ENCODE peak calls at places on chromosomes 5 and 9, in nine cellular contexts. E is PC-9, G is lower lobe of right lung, K is cardiac muscle cell, V is DND-41, L is Karpas-422, D is GM23338, W is small intestine, Q is ovary. M is an unnamed sample.

GRCh38 chr9:132584616-132585560 is 2.5 kb downstream of the BARHL1 start:
- DNase-seq in K (peak; percentile 42), D (peak; percentile 56), Q (no peak), V (no peak), E (peak; percentile 19), W (no peak), G (no peak), L (no peak), M (no peak)

GRCh38 chr5:65020492-65020891 is 251.8 kb downstream of the CWC27 start:
- DNase-seq in L (no peak), G (no peak), W (no peak), Q (no peak), D (no peak), E (no peak), K (peak; percentile 50), V (no peak), M (no peak)

GRCh38 chr5:59246470-59247250 is 646.9 kb downstream of the PDE4D start:
- DNase-seq in E (no peak), Q (no peak), W (no peak), K (peak; percentile 8), D (no peak), L (no peak), V (no peak), G (no peak), M (no peak)

GRCh38 chr9:126411225-126411947 is 84.8 kb downstream of the MVB12B start:
- DNase-seq in L (no peak), Q (no peak), D (no peak), V (peak; percentile 63), K (no peak), G (no peak), W (peak; percentile 35), E (peak; percentile 26), M (no peak)

GRCh38 chr5:80406980-80407734 is 707 bp upstream of the ZFYVE16 start:
- DNase-seq in Q (peak; percentile 77), V (peak; percentile 22), W (no peak), D (no peak), G (peak; percentile 52), K (peak; percentile 40), E (no peak), L (peak; percentile 47), M (no peak)

GRCh38 chr5:71482132-71482531 is 26.7 kb downstream of the BDP1 start:
- DNase-seq in E (peak; percentile 43), V (no peak), D (no peak), Q (peak; percentile 30), W (peak; percentile 20), K (peak; percentile 64), L (no peak), G (no peak), M (no peak)

GRCh38 chr9:136721339-136722092 is 9.1 kb downstream of the DIPK1B start:
- DNase-seq in G (no peak), K (no peak), V (no peak), L (peak; percentile 60), E (no peak), W (no peak), Q (no peak), D (no peak), M (no peak)

GRCh38 chr5:35371971-35372426 is 141.7 kb upstream of the PRLR start:
- DNase-seq in K (peak; percentile 2), L (no peak), E (no peak), Q (no peak), G (no peak), V (no peak), D (no peak), W (peak; percentile 35), M (peak; percentile 61)

GRCh38 chr9:76591256-76591950 is 132.4 kb downstream of the GCNT1 start:
- DNase-seq in D (no peak), E (no peak), V (no peak), L (no peak), Q (no peak), W (no peak), G (no peak), K (peak; percentile 85), M (no peak)

GRCh38 chr9:76593011-76593347 is 134.0 kb downstream of the GCNT1 start:
- DNase-seq in W (no peak), K (no peak), D (peak; percentile 26), Q (no peak), G (no peak), L (no peak), E (no peak), V (no peak), M (no peak)

GRCh38 chr9:76592105-76593010 is 133.4 kb downstream of the GCNT1 start:
- DNase-seq in G (no peak), W (no peak), K (peak; percentile 75), Q (no peak), V (no peak), E (no peak), D (peak; percentile 39), L (no peak), M (no peak)

GRCh38 chr9:76595645-76596044 is 136.7 kb downstream of the GCNT1 start:
- DNase-seq in D (no peak), Q (no peak), L (no peak), G (no peak), V (no peak), W (no peak), E (no peak), K (no peak), M (no peak)

DNA sequence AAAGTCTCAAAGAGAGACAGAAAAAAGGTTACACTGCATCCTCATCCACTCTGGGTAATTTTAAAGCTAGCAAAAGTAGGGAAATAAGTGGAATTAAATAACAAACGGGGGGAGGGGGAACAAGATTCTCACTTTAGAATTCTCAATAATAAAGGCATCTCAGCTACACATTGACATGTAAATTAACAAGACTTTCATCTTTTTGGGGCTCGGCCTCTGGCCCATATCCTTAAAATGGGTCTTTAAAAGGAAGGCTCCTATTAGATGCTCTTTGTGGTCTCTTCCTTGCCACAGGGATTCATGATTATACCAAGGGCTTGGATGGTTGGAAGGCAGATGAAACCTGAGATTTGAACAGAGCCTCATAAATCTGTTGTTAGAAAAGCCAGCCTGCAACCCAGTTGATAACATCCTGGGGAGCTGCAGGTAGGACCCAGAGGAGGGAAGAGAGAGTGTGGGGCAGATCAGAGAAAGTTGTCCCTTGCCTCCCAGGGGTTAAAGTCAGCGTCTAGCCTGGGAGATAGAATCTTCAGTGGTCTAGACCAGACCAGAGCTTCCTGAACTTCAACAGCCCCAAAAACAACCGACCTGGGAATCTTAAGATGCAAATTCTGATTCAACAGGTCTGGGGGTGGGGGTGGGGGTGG is 135.9 kb downstream of the GCNT1 start:
- DNase-seq in E (no peak), V (no peak), W (no peak), D (peak; percentile 78), G (no peak), Q (no peak), L (no peak), K (no peak), M (no peak)
- H3K4me3 ChIP-seq in E (no peak overlapping the region), V (no peak overlapping the region), W (no peak overlapping the region), D (peak overlapping the region; percentile 22), G (no peak overlapping the region), Q (no peak overlapping the region), L (no peak overlapping the region), K (no peak overlapping the region), M (no peak overlapping the region)

DNA sequence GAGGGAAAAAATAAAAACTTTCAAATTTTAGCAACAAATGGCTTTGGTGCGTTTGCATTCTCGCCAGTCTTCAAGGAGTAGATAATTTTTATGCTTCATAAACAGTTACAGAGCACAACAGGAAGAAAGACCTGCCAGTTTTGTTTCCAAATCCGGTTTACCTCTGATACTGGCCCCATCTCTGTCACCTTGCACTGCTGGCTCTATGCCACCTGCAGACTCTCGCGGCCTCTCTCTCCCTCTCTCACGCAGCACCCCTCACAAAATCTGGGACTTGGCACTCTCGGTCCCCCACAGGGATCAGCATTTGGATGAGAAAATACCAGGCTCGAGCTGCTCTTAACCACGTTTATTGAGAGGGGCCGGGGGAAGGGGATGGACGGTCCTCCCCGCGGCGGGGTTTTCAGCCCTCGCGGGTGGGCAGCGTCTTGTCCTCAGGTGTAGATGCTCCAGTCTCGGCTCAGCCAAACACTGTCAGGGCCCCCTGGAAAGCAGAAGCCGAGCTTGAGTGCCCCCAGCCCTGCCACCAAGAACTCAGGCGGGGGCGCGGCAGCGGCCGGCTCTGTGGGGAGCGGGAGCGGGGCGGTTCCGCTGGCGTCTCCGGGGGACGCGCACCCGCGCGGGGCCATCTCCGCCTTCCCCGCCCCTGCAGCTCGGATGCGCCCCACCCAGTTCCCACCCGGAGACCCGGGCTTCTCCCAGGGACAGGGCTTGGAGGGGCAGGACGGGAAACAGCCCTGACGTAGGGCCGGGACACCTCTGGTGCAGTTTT is 1.3 kb downstream of the SCGB3A1 start:
- DNase-seq in K (no peak), E (no peak), D (peak; percentile 24), Q (no peak), G (no peak), L (no peak), W (no peak), V (no peak), M (no peak)
- H3K27me3 ChIP-seq in K (peaks cover 79% of the 10 kb centered on the region), E (peaks cover 22% of the 10 kb centered on the region), D (peaks cover 54% of the 10 kb centered on the region), Q (no peaks in the 10 kb centered on the region), G (peaks cover 41% of the 10 kb centered on the region), L (no peaks in the 10 kb centered on the region), W (peaks cover 20% of the 10 kb centered on the region), V (peaks cover 7% of the 10 kb centered on the region), M (peaks cover 15% of the 10 kb centered on the region)

DNA sequence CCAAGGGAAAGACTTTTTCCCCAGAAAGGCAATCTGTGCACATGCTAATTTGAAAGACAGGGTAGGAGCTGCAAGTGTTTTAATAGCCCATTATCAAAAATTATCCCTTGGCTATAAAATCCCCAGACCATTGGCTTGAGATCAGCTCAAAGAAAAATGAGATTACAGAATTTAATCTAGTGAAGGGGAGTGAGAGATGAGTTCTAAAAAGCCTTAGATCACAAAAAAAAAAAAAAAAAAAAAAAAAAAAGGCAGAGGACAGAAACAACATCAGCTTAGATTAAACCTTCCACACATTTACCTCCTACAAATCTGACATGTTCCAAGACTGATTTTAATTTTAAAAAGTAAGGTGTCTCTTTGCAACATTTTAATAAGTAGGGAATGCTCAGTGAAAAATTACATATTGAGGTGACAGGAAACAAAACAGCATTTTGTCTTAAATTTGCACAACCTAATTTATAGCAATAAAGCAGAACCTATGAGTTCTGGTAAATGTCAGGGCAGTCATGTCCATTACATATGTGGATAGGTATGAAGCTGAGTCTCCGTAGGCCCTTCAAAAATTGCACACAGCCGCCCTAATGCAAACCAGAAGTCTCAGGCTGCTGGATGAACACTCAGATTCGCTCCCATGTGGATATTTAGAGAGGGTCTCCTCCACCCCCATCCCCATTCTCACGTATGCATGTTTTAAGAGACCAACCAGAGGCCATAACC is 43.4 kb downstream of the NFIB start:
- DNase-seq in Q (no peak), G (no peak), L (no peak), K (peak; percentile 60), E (no peak), D (no peak), W (no peak), V (no peak), M (no peak)
- H3K4me3 ChIP-seq in Q (no peak overlapping the region), G (no peak overlapping the region), L (no peak overlapping the region), K (no peak overlapping the region), E (no peak overlapping the region), D (no peak overlapping the region), W (no peak overlapping the region), V (no peak overlapping the region), M (no peak overlapping the region)

GRCh38 chr9:109164040-109164439 is 3.0 kb downstream of the FRRS1L start:
- DNase-seq in Q (no peak), L (peak; percentile 69), G (no peak), K (no peak), V (no peak), D (no peak), W (no peak), E (no peak), M (no peak)

GRCh38 chr9:109168170-109168569 is 1.1 kb upstream of the FRRS1L start:
- DNase-seq in L (no peak), E (no peak), W (no peak), V (no peak), G (no peak), K (no peak), D (no peak), Q (no peak), M (no peak)

GRCh38 chr9:109167716-109168115 is 667 bp upstream of the FRRS1L start:
- DNase-seq in D (no peak), E (no peak), W (no peak), K (no peak), Q (no peak), L (no peak), V (no peak), G (no peak), M (no peak)

GRCh38 chr9:109166771-109167601 is at the start of gene FRRS1L:
- DNase-seq in G (no peak), D (peak; percentile 71), V (no peak), L (no peak), Q (peak; percentile 67), K (peak; percentile 16), W (no peak), E (no peak), M (no peak)

GRCh38 chr9:109166171-109166770 is 778 bp downstream of the FRRS1L start:
- DNase-seq in V (no peak), W (no peak), K (no peak), L (no peak), D (peak; percentile 42), E (no peak), G (no peak), Q (no peak), M (no peak)
- H3K27me3 ChIP-seq in V (peaks cover 3% of the 10 kb centered on the region), W (peaks cover 19% of the 10 kb centered on the region), K (peaks cover 75% of the 10 kb centered on the region), L (no peaks in the 10 kb centered on the region), D (peaks cover 37% of the 10 kb centered on the region), E (no peaks in the 10 kb centered on the region), G (peaks cover 32% of the 10 kb centered on the region), Q (no peaks in the 10 kb centered on the region), M (peaks cover 26% of the 10 kb centered on the region)

M was measured in stomach.